ENCODE peak calls at places on chromosomes 7 and 10, in six cellular contexts. U, K, R, X, I and H are unnamed samples.

GRCh38 chr10:7264313-7264741 is 146.5 kb downstream of the SFMBT2 start:
- ATAC-seq in U (peak; percentile 47), I (no peak), R (no peak), K (no peak), X (no peak), H (no peak)

GRCh38 chr10:23368816-23369640 is 24.4 kb upstream of the C10orf67 start:
- ATAC-seq in X (no peak), U (no peak), I (no peak), R (no peak), K (peak; percentile 73), H (no peak)

GRCh38 chr7:40959955-40960354 is 742.9 kb downstream of the INHBA start:
- ATAC-seq in K (no peak), I (no peak), X (no peak), U (no peak), R (no peak), H (no peak)

GRCh38 chr7:150675714-150676113 is 9.8 kb upstream of the GIMAP2 start:
- ATAC-seq in R (no peak), X (no peak), U (no peak), K (no peak), I (no peak), H (no peak)

GRCh38 chr7:137297551-137298463 is 45.7 kb downstream of the PTN start:
- ATAC-seq in R (no peak), K (no peak), X (no peak), I (no peak), U (no peak), H (no peak)

GRCh38 chr7:108384721-108385483 is 71.3 kb downstream of the NRCAM start:
- ATAC-seq in X (no peak), R (peak; percentile 89), U (peak; percentile 66), I (peak; percentile 92), K (peak; percentile 96), H (no peak)

GRCh38 chr10:120827251-120827875 is 23.8 kb upstream of the WDR11 start:
- ATAC-seq in K (peak; percentile 89), U (no peak), R (no peak), X (no peak), I (no peak), H (no peak)

GRCh38 chr10:34479520-34480179 is 335.4 kb downstream of the PARD3 start:
- ATAC-seq in K (peak; percentile 24), I (no peak), U (peak; percentile 71), X (peak; percentile 19), R (peak; percentile 99), H (no peak)

GRCh38 chr10:38103754-38104153 is 9.6 kb downstream of the ZNF37A start:
- ATAC-seq in K (no peak), I (no peak), R (no peak), X (no peak), U (no peak), H (no peak)

GRCh38 chr10:69069090-69070042 is 18.5 kb upstream of the SRGN start:
- ATAC-seq in R (peak; percentile 32), K (no peak), X (peak; percentile 49), U (no peak), I (peak; percentile 12), H (no peak)

DNA sequence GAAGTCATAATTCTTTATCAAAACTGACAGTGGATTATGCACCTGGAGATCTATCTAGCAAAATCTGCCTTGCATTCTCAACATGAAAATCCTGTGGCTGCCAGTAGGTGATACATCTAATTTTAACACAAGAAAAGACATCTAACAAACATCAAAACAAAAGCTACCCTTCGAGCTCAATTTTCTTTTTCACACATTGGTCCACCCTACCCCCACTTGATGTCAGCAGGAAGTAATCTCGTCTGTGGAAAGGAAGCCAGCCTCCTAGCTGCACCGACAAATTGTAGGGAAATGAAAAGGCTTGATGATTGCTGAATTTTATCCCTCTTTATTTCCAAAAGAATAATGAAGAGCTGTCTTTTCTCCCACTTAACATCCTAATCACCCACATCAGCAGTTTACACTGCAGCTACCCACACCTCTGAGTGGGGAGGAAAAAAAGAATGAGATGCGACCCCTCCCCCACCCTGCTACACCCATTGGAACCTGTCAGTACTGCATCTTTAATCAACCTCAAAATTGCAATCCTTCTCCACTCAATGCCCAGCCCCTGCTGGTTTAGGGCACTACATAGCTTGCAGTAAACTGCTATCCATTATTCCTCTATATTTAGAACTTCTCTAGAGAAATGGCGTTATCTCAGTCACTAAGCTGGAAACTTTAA is 10.6 kb upstream of the CPVL start:
- ATAC-seq in X (no peak), U (peak; percentile 50), I (no peak), R (no peak), K (no peak), H (no peak)
- TF ChIP-seq EP300 in X (no peak), U (no peak), I (no peak), R (no peak), K (no peak), H (no peak)

GRCh38 chr7:42572561-42572960 is 335.6 kb upstream of the GLI3 start:
- ATAC-seq in I (no peak), X (no peak), K (no peak), R (no peak), U (no peak), H (no peak)

GRCh38 chr7:42572046-42572445 is 335.0 kb upstream of the GLI3 start:
- ATAC-seq in U (no peak), R (no peak), I (no peak), K (no peak), X (no peak), H (no peak)

GRCh38 chr7:42573904-42574692 is 337.1 kb upstream of the GLI3 start:
- ATAC-seq in X (peak; percentile 55), U (no peak), K (no peak), R (no peak), I (no peak), H (peak; percentile 72)

GRCh38 chr7:42575161-42575560 is 336.7 kb downstream of the C7orf25 start:
- ATAC-seq in U (no peak), I (no peak), K (no peak), X (no peak), R (no peak), H (no peak)

DNA sequence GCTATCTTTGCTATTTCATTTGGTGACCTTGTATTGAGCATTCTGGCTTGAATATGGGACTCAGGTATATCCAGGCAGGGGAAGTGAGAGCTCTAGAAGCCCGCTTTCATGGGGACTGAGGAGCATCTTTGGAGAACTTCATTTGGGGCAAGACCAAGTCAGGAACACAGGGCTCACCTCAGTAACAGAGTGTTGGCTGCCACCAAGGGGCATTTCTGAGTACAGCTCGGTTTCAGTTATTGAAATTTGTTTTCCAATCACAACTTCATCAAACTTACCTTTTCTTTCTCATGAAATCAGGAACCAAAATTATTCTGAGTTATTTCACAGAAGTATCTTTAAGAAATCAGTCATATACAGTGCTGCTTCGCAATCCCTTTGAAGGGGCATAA is 337.2 kb downstream of the C7orf25 start:
- ATAC-seq in U (no peak), X (no peak), R (no peak), K (no peak), I (no peak), H (no peak)
- TF ChIP-seq CTCF in U (no peak), X (no peak), R (no peak), K (no peak), I (no peak), H (no peak)

GRCh38 chr10:95387383-95387782 is 96.6 kb upstream of the PDLIM1 start:
- ATAC-seq in R (no peak), U (no peak), I (no peak), X (no peak), K (peak; percentile 47), H (peak; percentile 1)

GRCh38 chr10:95388539-95388938 is 97.7 kb upstream of the PDLIM1 start:
- ATAC-seq in R (peak; percentile 98), I (no peak), K (no peak), X (peak; percentile 76), U (peak; percentile 45), H (peak; percentile 52)

GRCh38 chr10:95389982-95390381 is 99.2 kb upstream of the PDLIM1 start:
- ATAC-seq in K (peak; percentile 24), R (no peak), U (no peak), X (no peak), I (peak; percentile 50), H (no peak)

GRCh38 chr10:95389176-95389575 is 98.4 kb upstream of the PDLIM1 start:
- ATAC-seq in I (no peak), X (no peak), R (peak; percentile 66), K (no peak), U (no peak), H (no peak)

DNA sequence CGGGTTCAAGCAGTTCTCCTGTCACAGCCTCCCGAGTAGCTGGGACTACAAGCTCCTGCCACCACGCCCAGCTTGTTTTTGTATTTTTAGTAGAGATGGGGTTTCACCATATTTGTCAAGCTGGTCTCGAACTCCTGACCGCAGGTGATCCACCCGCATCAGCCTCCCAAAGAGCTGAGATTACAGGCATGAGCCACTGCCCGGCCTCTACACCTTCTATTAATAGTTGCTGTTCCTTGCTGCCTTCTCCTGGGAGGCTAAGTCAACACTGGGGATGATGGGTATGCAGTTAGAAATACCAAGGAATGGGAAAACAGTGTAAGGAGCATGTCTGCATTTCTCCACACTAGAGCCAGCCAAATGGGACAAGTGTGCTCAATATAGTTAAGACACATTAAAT is 97.3 kb upstream of the PDLIM1 start:
- ATAC-seq in X (no peak), R (no peak), U (no peak), I (no peak), K (no peak), H (peak; percentile 26)
- TF ChIP-seq EP300 in X (no peak), R (no peak), U (no peak), I (no peak), K (no peak), H (no peak)

DNA sequence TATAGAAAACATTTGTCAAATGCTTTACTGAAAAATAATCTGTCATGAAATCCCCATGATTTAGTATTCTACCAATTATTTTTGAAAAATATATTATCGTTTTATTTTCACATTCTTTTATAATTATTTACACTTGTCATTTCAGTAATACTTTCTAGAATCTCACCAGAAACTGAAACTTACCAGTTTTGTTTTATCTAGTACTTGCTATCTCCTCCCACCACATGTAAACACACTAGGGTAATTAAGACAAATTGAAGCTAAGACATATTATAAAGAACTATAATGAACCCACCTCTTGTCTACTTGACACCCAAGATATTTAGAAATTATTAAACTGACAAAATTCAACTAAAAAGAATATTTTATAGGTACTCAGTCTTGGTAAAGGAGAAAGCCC is 51.5 kb upstream of the GRM3 start:
- ATAC-seq in R (no peak), U (no peak), I (no peak), X (no peak), K (peak; percentile 50), H (no peak)
- TF ChIP-seq CTCF in R (no peak), U (no peak), I (no peak), X (no peak), K (no peak), H (no peak)